ENCODE peak calls at places on chromosomes 16 and 17, in seven cellular contexts. D is left lung, A is psoas muscle, I is iPS DF 6.9, Y is OCI-LY7, M is Peyer's patch, L is mesenchymal stem cell. Q is an unnamed sample.

GRCh38 chr16:280552-280951 is at the start of gene ARHGDIG:
- DNase-seq in D (no peak), A (peak; percentile 39), I (no peak), Y (no peak), M (no peak), L (no peak), Q (peak; percentile 56)

GRCh38 chr17:82435103-82435502 is 15.4 kb downstream of the CYBC1 start:
- DNase-seq in D (no peak), A (no peak), I (no peak), Y (no peak), M (no peak), L (peak; percentile 9), Q (no peak)

GRCh38 chr16:55021595-55022475 is 91.2 kb downstream of the IRX5 start:
- DNase-seq in D (no peak), A (no peak), I (no peak), Y (no peak), M (no peak), L (no peak), Q (peak; percentile 36)

GRCh38 chr16:75761111-75761510 is 34.8 kb upstream of the CPHXL start:
- DNase-seq in D (no peak), A (no peak), I (no peak), Y (peak; percentile 65), M (peak; percentile 26), L (no peak), Q (no peak)

GRCh38 chr17:9115446-9116265 is 94.3 kb downstream of the NTN1 start:
- DNase-seq in D (no peak), A (peak; percentile 83), I (peak; percentile 48), Y (no peak), M (no peak), L (peak; percentile 51), Q (peak; percentile 48)

GRCh38 chr16:46830417-46830901 is 521 bp downstream of the C16orf87 start:
- DNase-seq in D (peak; percentile 93), A (peak; percentile 70), I (no peak), Y (peak; percentile 66), M (peak; percentile 47), L (no peak), Q (peak; percentile 69)

GRCh38 chr17:74239169-74239568 is 25.8 kb downstream of the TTYH2 start:
- DNase-seq in D (no peak), A (no peak), I (no peak), Y (no peak), M (no peak), L (no peak), Q (no peak)

GRCh38 chr16:87062569-87063442 is 254.4 kb downstream of the C16orf95 start:
- DNase-seq in D (no peak), A (no peak), I (no peak), Y (peak; percentile 80), M (peak; percentile 41), L (peak; percentile 64), Q (peak; percentile 95)

GRCh38 chr17:47862621-47863440 is 11.9 kb upstream of the SP6 start:
- DNase-seq in D (no peak), A (no peak), I (no peak), Y (no peak), M (no peak), L (peak; percentile 68), Q (peak; percentile 59)

GRCh38 chr16:31093132-31093703 is 1.4 kb downstream of the VKORC1 start:
- DNase-seq in D (no peak), A (peak; percentile 59), I (no peak), Y (peak; percentile 59), M (no peak), L (no peak), Q (peak; percentile 61)

GRCh38 chr17:50858486-50859225 is 7.5 kb downstream of the TOB1 start:
- DNase-seq in D (no peak), A (no peak), I (no peak), Y (no peak), M (no peak), L (no peak), Q (no peak)

GRCh38 chr17:58328195-58329034 is at the start of gene TSPOAP1:
- DNase-seq in D (peak; percentile 78), A (no peak), I (no peak), Y (peak; percentile 89), M (peak; percentile 85), L (no peak), Q (no peak)

GRCh38 chr17:67168485-67168884 is 76.5 kb downstream of the HELZ start:
- DNase-seq in D (no peak), A (no peak), I (no peak), Y (no peak), M (no peak), L (no peak), Q (no peak)

GRCh38 chr17:35568561-35568960 is 7.9 kb upstream of the SLFN14 start:
- DNase-seq in D (no peak), A (no peak), I (no peak), Y (no peak), M (peak; percentile 25), L (peak; percentile 80), Q (peak; percentile 55)

GRCh38 chr16:85027968-85028637 is 508 bp downstream of the KIAA0513 start:
- DNase-seq in D (no peak), A (no peak), I (no peak), Y (peak; percentile 15), M (no peak), L (peak; percentile 17), Q (peak; percentile 34)

GRCh38 chr16:13909872-13910303 is 10.1 kb upstream of the ERCC4 start:
- DNase-seq in D (no peak), A (no peak), I (no peak), Y (no peak), M (no peak), L (no peak), Q (peak; percentile 80)

GRCh38 chr16:22035094-22035675 is 27.3 kb downstream of the MOSMO start:
- DNase-seq in D (no peak), A (no peak), I (no peak), Y (no peak), M (no peak), L (no peak), Q (no peak)

GRCh38 chr17:51000835-51001638 is 119.6 kb downstream of the SPAG9 start:
- DNase-seq in D (no peak), A (no peak), I (peak; percentile 13), Y (peak; percentile 80), M (no peak), L (peak; percentile 79), Q (peak; percentile 90)

GRCh38 chr16:20931066-20931465 is 30.5 kb downstream of the LYRM1 start:
- DNase-seq in D (no peak), A (no peak), I (no peak), Y (no peak), M (no peak), L (peak; percentile 46), Q (peak; percentile 57)

GRCh38 chr17:68298601-68299000 is 7.3 kb downstream of the ARSG start:
- DNase-seq in D (no peak), A (no peak), I (no peak), Y (no peak), M (no peak), L (no peak), Q (no peak)

GRCh38 chr17:55812323-55812722 is 61.5 kb downstream of the PCTP start:
- DNase-seq in D (no peak), A (no peak), I (no peak), Y (no peak), M (no peak), L (no peak), Q (no peak)

GRCh38 chr16:87874639-87875472 is 5.5 kb upstream of the SLC7A5 start:
- DNase-seq in D (no peak), A (no peak), I (no peak), Y (no peak), M (no peak), L (no peak), Q (no peak)

GRCh38 chr17:73492125-73492801 is 152.0 kb downstream of the SDK2 start:
- DNase-seq in D (peak; percentile 62), A (no peak), I (no peak), Y (no peak), M (no peak), L (no peak), Q (no peak)

GRCh38 chr16:88303890-88304819 is 78.6 kb upstream of the ZNF469 start:
- DNase-seq in D (peak; percentile 73), A (peak; percentile 51), I (no peak), Y (no peak), M (no peak), L (peak; percentile 96), Q (peak; percentile 87)

GRCh38 chr17:7218166-7218565 is 1.5 kb downstream of the DLG4 start:
- DNase-seq in D (no peak), A (no peak), I (no peak), Y (no peak), M (no peak), L (no peak), Q (no peak)
- H3K4me3 ChIP-seq in D (no peak overlapping the region), A (peak overlapping the region; percentile 50), I (no peak overlapping the region), Y (peak overlapping the region; percentile 75), M (peak overlapping the region; percentile 45), L (peak overlapping the region; percentile 81), Q (peak overlapping the region; percentile 79)

GRCh38 chr17:76714336-76714735 is 3.6 kb upstream of the MXRA7 start:
- DNase-seq in D (no peak), A (peak; percentile 19), I (no peak), Y (no peak), M (no peak), L (no peak), Q (no peak)

GRCh38 chr17:76714822-76715461 is 4.2 kb upstream of the MXRA7 start:
- DNase-seq in D (no peak), A (peak; percentile 78), I (no peak), Y (peak; percentile 82), M (peak; percentile 77), L (peak; percentile 65), Q (peak; percentile 91)

GRCh38 chr17:76715462-76715830 is 4.7 kb upstream of the MXRA7 start:
- DNase-seq in D (no peak), A (peak; percentile 48), I (no peak), Y (no peak), M (no peak), L (no peak), Q (no peak)

GRCh38 chr17:76716834-76717205 is 6.1 kb upstream of the MXRA7 start:
- DNase-seq in D (no peak), A (peak; percentile 26), I (no peak), Y (no peak), M (no peak), L (peak; percentile 94), Q (peak; percentile 90)

GRCh38 chr17:76716146-76716833 is 5.5 kb upstream of the MXRA7 start:
- DNase-seq in D (no peak), A (peak; percentile 76), I (no peak), Y (no peak), M (peak; percentile 31), L (peak; percentile 100), Q (peak; percentile 82)
- H3K4me3 ChIP-seq in D (peak overlapping the region; percentile 9), A (peak overlapping the region; percentile 13), I (no peak overlapping the region), Y (no peak overlapping the region), M (no peak overlapping the region), L (peak overlapping the region; percentile 59), Q (peak overlapping the region; percentile 72)

DNA sequence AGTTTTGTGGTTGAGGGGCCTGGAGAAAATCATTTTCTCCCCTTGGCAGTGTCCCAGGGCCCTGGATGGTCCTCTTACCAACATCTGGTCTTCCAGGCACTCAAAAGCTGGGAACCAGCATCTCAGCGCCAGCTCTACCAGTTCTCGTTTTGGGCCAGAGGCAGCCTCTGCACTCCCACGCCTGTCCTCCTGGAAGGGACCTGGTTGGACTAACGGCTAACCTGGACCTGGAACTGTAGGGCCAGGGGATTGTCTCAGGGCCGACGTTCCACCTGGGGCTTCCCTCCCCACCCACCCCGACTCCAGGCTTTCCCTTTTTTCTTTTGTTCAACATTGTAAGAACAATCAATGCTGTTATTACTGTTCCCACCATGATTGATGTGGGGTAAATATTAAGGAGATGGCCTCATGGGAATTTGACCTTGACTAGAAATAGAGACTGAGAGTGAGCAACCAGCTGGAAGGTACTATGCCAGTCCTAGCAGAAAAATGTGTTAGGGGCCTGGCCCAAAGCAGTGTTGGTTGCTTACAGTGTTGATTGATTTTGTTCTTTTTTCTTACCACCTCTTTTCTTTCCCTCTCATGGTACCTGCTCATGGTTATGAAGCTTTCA is 81.4 kb downstream of the ABCC6 start:
- DNase-seq in D (no peak), A (no peak), I (no peak), Y (no peak), M (no peak), L (no peak), Q (no peak)
- H3K4me3 ChIP-seq in D (no peak overlapping the region), A (no peak overlapping the region), I (no peak overlapping the region), Y (no peak overlapping the region), M (no peak overlapping the region), L (no peak overlapping the region), Q (no peak overlapping the region)

GRCh38 chr16:56936950-56937349 is 5.0 kb downstream of the HERPUD1 start:
- DNase-seq in D (no peak), A (no peak), I (no peak), Y (no peak), M (no peak), L (no peak), Q (no peak)
- H3K4me3 ChIP-seq in D (peak overlapping the region; percentile 98), A (no peak overlapping the region), I (no peak overlapping the region), Y (peak overlapping the region; percentile 95), M (no peak overlapping the region), L (no peak overlapping the region), Q (peak overlapping the region; percentile 94)